ENCODE peak calls at places on chromosome 22, in eight cellular contexts. One of them, this sample, is unnamed.

GRCh38 chr22:26616650-26617049 is 1.2 kb downstream of the CRYBB1 start:
- DNase-seq in AG04450: no peak
- DNase-seq in Peyer's patch: no peak
- DNase-seq in foreskin fibroblast: no peak
- DNase-seq in brain microvascular endothelial cell: no peak
- DNase-seq in heart right ventricle: no peak
- DNase-seq in mammary epithelial cell: no peak
- DNase-seq in stomach: no peak
- DNase-seq in this sample: no peak

GRCh38 chr22:36977401-36977861 is 41.8 kb downstream of the TST start:
- DNase-seq in heart right ventricle: peak; percentile 63
- DNase-seq in Peyer's patch: peak; percentile 93
- DNase-seq in brain microvascular endothelial cell: peak; percentile 26
- DNase-seq in foreskin fibroblast: peak; percentile 64
- DNase-seq in mammary epithelial cell: no peak
- DNase-seq in AG04450: no peak
- DNase-seq in stomach: peak; percentile 67
- DNase-seq in this sample: peak; percentile 86

GRCh38 chr22:36874309-36874696 is 13.5 kb downstream of the NCF4 start:
- DNase-seq in AG04450: no peak
- DNase-seq in heart right ventricle: no peak
- DNase-seq in Peyer's patch: no peak
- DNase-seq in mammary epithelial cell: peak; percentile 14
- DNase-seq in stomach: no peak
- DNase-seq in brain microvascular endothelial cell: no peak
- DNase-seq in foreskin fibroblast: no peak
- DNase-seq in this sample: no peak

GRCh38 chr22:35582861-35583670 is 34.1 kb downstream of the MB start:
- DNase-seq in AG04450: no peak
- DNase-seq in brain microvascular endothelial cell: peak; percentile 35
- DNase-seq in Peyer's patch: peak; percentile 87
- DNase-seq in stomach: peak; percentile 67
- DNase-seq in heart right ventricle: peak; percentile 54
- DNase-seq in foreskin fibroblast: peak; percentile 79
- DNase-seq in mammary epithelial cell: no peak
- DNase-seq in this sample: peak; percentile 69

GRCh38 chr22:26503758-26504157 is 8.5 kb downstream of the TFIP11 start:
- DNase-seq in stomach: no peak
- DNase-seq in heart right ventricle: no peak
- DNase-seq in Peyer's patch: no peak
- DNase-seq in AG04450: no peak
- DNase-seq in mammary epithelial cell: no peak
- DNase-seq in foreskin fibroblast: no peak
- DNase-seq in brain microvascular endothelial cell: no peak
- DNase-seq in this sample: no peak

GRCh38 chr22:37325024-37325395 is 42.7 kb downstream of the CYTH4 start:
- DNase-seq in mammary epithelial cell: no peak
- DNase-seq in Peyer's patch: no peak
- DNase-seq in AG04450: no peak
- DNase-seq in heart right ventricle: no peak
- DNase-seq in brain microvascular endothelial cell: no peak
- DNase-seq in foreskin fibroblast: no peak
- DNase-seq in stomach: no peak
- DNase-seq in this sample: no peak

GRCh38 chr22:24819941-24820461 is 14.0 kb downstream of the SGSM1 start:
- DNase-seq in Peyer's patch: peak; percentile 50
- DNase-seq in AG04450: no peak
- DNase-seq in mammary epithelial cell: no peak
- DNase-seq in foreskin fibroblast: no peak
- DNase-seq in stomach: peak; percentile 78
- DNase-seq in heart right ventricle: peak; percentile 73
- DNase-seq in brain microvascular endothelial cell: no peak
- DNase-seq in this sample: peak; percentile 79

GRCh38 chr22:37231406-37232139 is 12.5 kb downstream of the RAC2 start:
- DNase-seq in Peyer's patch: peak; percentile 49
- DNase-seq in stomach: no peak
- DNase-seq in mammary epithelial cell: no peak
- DNase-seq in foreskin fibroblast: no peak
- DNase-seq in brain microvascular endothelial cell: no peak
- DNase-seq in heart right ventricle: no peak
- DNase-seq in AG04450: no peak
- DNase-seq in this sample: no peak

GRCh38 chr22:40635008-40635939 is 1.2 kb downstream of the MRTFA start:
- DNase-seq in Peyer's patch: no peak
- DNase-seq in foreskin fibroblast: peak; percentile 43
- DNase-seq in AG04450: no peak
- DNase-seq in mammary epithelial cell: no peak
- DNase-seq in stomach: no peak
- DNase-seq in heart right ventricle: peak; percentile 45
- DNase-seq in brain microvascular endothelial cell: no peak
- DNase-seq in this sample: no peak

GRCh38 chr22:36277482-36278291 is 24.8 kb downstream of the APOL1 start:
- DNase-seq in foreskin fibroblast: peak; percentile 81
- DNase-seq in mammary epithelial cell: peak; percentile 39
- DNase-seq in AG04450: peak; percentile 29
- DNase-seq in Peyer's patch: peak; percentile 83
- DNase-seq in heart right ventricle: peak; percentile 65
- DNase-seq in brain microvascular endothelial cell: no peak
- DNase-seq in stomach: peak; percentile 65
- DNase-seq in this sample: peak; percentile 69

GRCh38 chr22:49016909-49017768 is 810.5 kb downstream of the BRD1 start:
- DNase-seq in foreskin fibroblast: no peak
- DNase-seq in Peyer's patch: no peak
- DNase-seq in heart right ventricle: no peak
- DNase-seq in brain microvascular endothelial cell: no peak
- DNase-seq in stomach: peak; percentile 20
- DNase-seq in AG04450: no peak
- DNase-seq in mammary epithelial cell: no peak
- DNase-seq in this sample: no peak

GRCh38 chr22:49664371-49664881 is 163.2 kb downstream of the BRD1 start:
- DNase-seq in mammary epithelial cell: no peak
- DNase-seq in heart right ventricle: no peak
- DNase-seq in foreskin fibroblast: no peak
- DNase-seq in brain microvascular endothelial cell: no peak
- DNase-seq in AG04450: no peak
- DNase-seq in Peyer's patch: peak; percentile 39
- DNase-seq in stomach: no peak
- DNase-seq in this sample: no peak

GRCh38 chr22:28791124-28791523 is 9.2 kb downstream of the XBP1 start:
- DNase-seq in heart right ventricle: no peak
- DNase-seq in mammary epithelial cell: no peak
- DNase-seq in brain microvascular endothelial cell: no peak
- DNase-seq in Peyer's patch: no peak
- DNase-seq in stomach: no peak
- DNase-seq in foreskin fibroblast: no peak
- DNase-seq in AG04450: no peak
- DNase-seq in this sample: no peak

GRCh38 chr22:17138451-17139042 is 17.4 kb upstream of the TMEM121B start:
- DNase-seq in AG04450: no peak
- DNase-seq in Peyer's patch: no peak
- DNase-seq in mammary epithelial cell: no peak
- DNase-seq in heart right ventricle: no peak
- DNase-seq in stomach: no peak
- DNase-seq in foreskin fibroblast: no peak
- DNase-seq in brain microvascular endothelial cell: no peak
- DNase-seq in this sample: no peak

GRCh38 chr22:32698926-32699619 is 102.4 kb upstream of the TIMP3 start:
- DNase-seq in Peyer's patch: no peak
- DNase-seq in mammary epithelial cell: no peak
- DNase-seq in AG04450: no peak
- DNase-seq in heart right ventricle: peak; percentile 70
- DNase-seq in foreskin fibroblast: no peak
- DNase-seq in stomach: no peak
- DNase-seq in brain microvascular endothelial cell: no peak
- DNase-seq in this sample: no peak

GRCh38 chr22:32702421-32702820 is 99.1 kb upstream of the TIMP3 start:
- DNase-seq in Peyer's patch: no peak
- DNase-seq in foreskin fibroblast: no peak
- DNase-seq in stomach: no peak
- DNase-seq in AG04450: no peak
- DNase-seq in brain microvascular endothelial cell: no peak
- DNase-seq in mammary epithelial cell: no peak
- DNase-seq in heart right ventricle: no peak
- DNase-seq in this sample: no peak

GRCh38 chr22:32699686-32700085 is 101.8 kb upstream of the TIMP3 start:
- DNase-seq in stomach: no peak
- DNase-seq in AG04450: no peak
- DNase-seq in foreskin fibroblast: no peak
- DNase-seq in heart right ventricle: no peak
- DNase-seq in brain microvascular endothelial cell: no peak
- DNase-seq in Peyer's patch: no peak
- DNase-seq in mammary epithelial cell: peak; percentile 55
- DNase-seq in this sample: no peak

GRCh38 chr22:32700186-32700882 is 101.2 kb upstream of the TIMP3 start:
- DNase-seq in mammary epithelial cell: no peak
- DNase-seq in brain microvascular endothelial cell: no peak
- DNase-seq in foreskin fibroblast: peak; percentile 88
- DNase-seq in Peyer's patch: no peak
- DNase-seq in AG04450: no peak
- DNase-seq in stomach: no peak
- DNase-seq in heart right ventricle: peak; percentile 30
- DNase-seq in this sample: no peak

GRCh38 chr22:32701021-32701420 is 100.5 kb upstream of the TIMP3 start:
- DNase-seq in AG04450: no peak
- DNase-seq in Peyer's patch: no peak
- DNase-seq in heart right ventricle: no peak
- DNase-seq in mammary epithelial cell: peak; percentile 56
- DNase-seq in foreskin fibroblast: peak; percentile 72
- DNase-seq in brain microvascular endothelial cell: no peak
- DNase-seq in stomach: no peak
- DNase-seq in this sample: no peak
- H3K4me3 ChIP-seq in AG04450: no peak overlapping the region
- H3K4me3 ChIP-seq in Peyer's patch: no peak overlapping the region
- H3K4me3 ChIP-seq in heart right ventricle: no peak overlapping the region
- H3K4me3 ChIP-seq in mammary epithelial cell: no peak overlapping the region
- H3K4me3 ChIP-seq in foreskin fibroblast: no peak overlapping the region
- H3K4me3 ChIP-seq in brain microvascular endothelial cell: no peak overlapping the region
- H3K4me3 ChIP-seq in stomach: no peak overlapping the region
- H3K4me3 ChIP-seq in this sample: no peak overlapping the region

GRCh38 chr22:23158516-23159286 is 13.4 kb downstream of the RAB36 start:
- DNase-seq in heart right ventricle: no peak
- DNase-seq in foreskin fibroblast: no peak
- DNase-seq in AG04450: no peak
- DNase-seq in brain microvascular endothelial cell: no peak
- DNase-seq in Peyer's patch: no peak
- DNase-seq in mammary epithelial cell: no peak
- DNase-seq in stomach: no peak
- DNase-seq in this sample: no peak

GRCh38 chr22:23155831-23156230 is 10.6 kb downstream of the RAB36 start:
- DNase-seq in AG04450: no peak
- DNase-seq in mammary epithelial cell: no peak
- DNase-seq in Peyer's patch: no peak
- DNase-seq in heart right ventricle: no peak
- DNase-seq in stomach: no peak
- DNase-seq in brain microvascular endothelial cell: no peak
- DNase-seq in foreskin fibroblast: no peak
- DNase-seq in this sample: no peak

GRCh38 chr22:23159287-23159622 is 14.0 kb downstream of the RAB36 start:
- DNase-seq in heart right ventricle: no peak
- DNase-seq in foreskin fibroblast: no peak
- DNase-seq in AG04450: no peak
- DNase-seq in brain microvascular endothelial cell: no peak
- DNase-seq in Peyer's patch: no peak
- DNase-seq in stomach: no peak
- DNase-seq in mammary epithelial cell: no peak
- DNase-seq in this sample: no peak

GRCh38 chr22:23156286-23156685 is 11.0 kb downstream of the RAB36 start:
- DNase-seq in brain microvascular endothelial cell: no peak
- DNase-seq in heart right ventricle: no peak
- DNase-seq in foreskin fibroblast: no peak
- DNase-seq in mammary epithelial cell: no peak
- DNase-seq in stomach: no peak
- DNase-seq in Peyer's patch: no peak
- DNase-seq in AG04450: no peak
- DNase-seq in this sample: no peak

GRCh38 chr22:23157560-23158515 is 12.6 kb downstream of the RAB36 start:
- DNase-seq in Peyer's patch: no peak
- DNase-seq in AG04450: no peak
- DNase-seq in heart right ventricle: no peak
- DNase-seq in mammary epithelial cell: no peak
- DNase-seq in stomach: no peak
- DNase-seq in foreskin fibroblast: no peak
- DNase-seq in brain microvascular endothelial cell: no peak
- DNase-seq in this sample: no peak
- H3K4me3 ChIP-seq in Peyer's patch: no peak overlapping the region
- H3K4me3 ChIP-seq in AG04450: no peak overlapping the region
- H3K4me3 ChIP-seq in heart right ventricle: no peak overlapping the region
- H3K4me3 ChIP-seq in mammary epithelial cell: no peak overlapping the region
- H3K4me3 ChIP-seq in stomach: no peak overlapping the region
- H3K4me3 ChIP-seq in foreskin fibroblast: no peak overlapping the region
- H3K4me3 ChIP-seq in brain microvascular endothelial cell: no peak overlapping the region
- H3K4me3 ChIP-seq in this sample: no peak overlapping the region

DNA sequence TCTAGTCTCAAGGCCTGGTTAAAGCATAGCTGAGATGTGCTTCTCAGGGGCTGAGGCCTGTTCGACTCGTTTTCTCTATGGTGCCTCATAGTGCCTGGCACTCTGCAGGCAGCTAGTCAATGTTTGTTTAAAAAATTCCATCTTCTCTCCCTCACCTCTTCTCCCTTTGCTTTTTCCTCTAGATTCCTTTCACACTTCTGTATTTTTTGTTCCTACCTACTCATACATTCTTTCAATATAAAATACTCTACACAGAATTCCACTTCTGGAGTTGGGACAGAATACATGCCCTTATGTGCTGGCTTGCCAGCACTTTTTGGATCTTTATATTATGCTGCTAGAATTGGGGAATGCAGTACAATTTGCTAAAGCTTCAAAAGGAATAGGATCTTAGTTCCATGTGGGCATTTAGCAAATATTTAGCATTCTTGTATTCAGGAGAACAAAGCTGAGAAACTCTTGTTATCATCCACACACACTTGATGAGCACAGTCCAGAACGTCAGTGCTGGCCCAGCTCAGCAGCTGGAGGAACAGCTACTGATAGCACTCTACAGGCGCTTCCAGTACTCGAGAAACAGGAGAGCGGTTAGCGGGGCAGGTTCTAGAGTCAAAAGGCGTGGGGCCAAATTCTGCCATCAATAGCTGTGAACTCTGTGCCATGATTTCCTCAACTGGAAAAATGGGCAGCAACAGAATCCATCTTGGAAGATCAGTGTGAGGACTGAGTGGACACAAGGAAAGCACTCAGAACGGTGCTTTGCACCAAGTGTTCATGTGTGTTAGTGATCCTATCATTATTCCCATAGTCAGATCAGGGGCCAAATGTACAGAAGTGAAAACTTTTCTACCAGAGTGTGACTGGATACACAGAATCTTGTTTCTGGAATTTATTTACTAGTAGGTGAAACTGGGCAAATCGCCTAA is 3.4 kb downstream of the JOSD1 start:
- DNase-seq in Peyer's patch: peak; percentile 59
- DNase-seq in mammary epithelial cell: no peak
- DNase-seq in AG04450: no peak
- DNase-seq in heart right ventricle: no peak
- DNase-seq in brain microvascular endothelial cell: peak; percentile 61
- DNase-seq in foreskin fibroblast: peak; percentile 49
- DNase-seq in stomach: peak; percentile 70
- DNase-seq in this sample: no peak
- H3K4me3 ChIP-seq in Peyer's patch: peak overlapping the region; percentile 68
- H3K4me3 ChIP-seq in mammary epithelial cell: peak overlapping the region; percentile 34
- H3K4me3 ChIP-seq in AG04450: peak overlapping the region; percentile 7
- H3K4me3 ChIP-seq in heart right ventricle: no peak overlapping the region
- H3K4me3 ChIP-seq in brain microvascular endothelial cell: peak overlapping the region; percentile 87
- H3K4me3 ChIP-seq in foreskin fibroblast: no peak overlapping the region
- H3K4me3 ChIP-seq in stomach: peak overlapping the region; percentile 59
- H3K4me3 ChIP-seq in this sample: no peak overlapping the region

GRCh38 chr22:19759994-19760651 is 455 bp upstream of the TBX1 start:
- DNase-seq in foreskin fibroblast: peak; percentile 29
- DNase-seq in heart right ventricle: no peak
- DNase-seq in Peyer's patch: no peak
- DNase-seq in AG04450: no peak
- DNase-seq in stomach: no peak
- DNase-seq in brain microvascular endothelial cell: no peak
- DNase-seq in mammary epithelial cell: no peak
- DNase-seq in this sample: no peak
- H3K4me3 ChIP-seq in foreskin fibroblast: peak overlapping the region; percentile 36
- H3K4me3 ChIP-seq in heart right ventricle: peak overlapping the region; percentile 34
- H3K4me3 ChIP-seq in Peyer's patch: no peak overlapping the region
- H3K4me3 ChIP-seq in AG04450: no peak overlapping the region
- H3K4me3 ChIP-seq in stomach: peak overlapping the region; percentile 20
- H3K4me3 ChIP-seq in brain microvascular endothelial cell: no peak overlapping the region
- H3K4me3 ChIP-seq in mammary epithelial cell: no peak overlapping the region
- H3K4me3 ChIP-seq in this sample: no peak overlapping the region

This sample was measured in mucosa of descending colon.